ENCODE peak calls at places on chromosomes 16 and 17, in ten cellular contexts. Y is H54; T is nephron progenitor cell; Q is HL-60; Z is foreskin fibroblast; E is NB4; I is fibroblast of gingiva; G is stimulated activated CD8-positive, alpha-beta memory T cell treated with anti-CD3 and anti-CD28 coated beads, Interleukin-2, amount 100 ng/mL, for 48 hours; O is GM23248; M is NK-92 treated with Interleukin-12 subunit alpha and Interleukin-12 subunit beta, amount 100 ng/mL, for 24 hours. B is an unnamed sample.

GRCh38 chr17:78263063-78263735 is 31.8 kb downstream of the TMEM235 start:
- DNase-seq in Y (no peak), T (peak), Q (peak), Z (no peak), E (no peak), I (no peak), G (no peak), O (no peak), M (no peak), B (peak)

GRCh38 chr17:79915850-79916430 is 76.7 kb upstream of the CBX4 start:
- DNase-seq in Y (peak), T (no peak), Q (no peak), Z (peak), E (peak), I (no peak), G (no peak), O (peak), M (no peak), B (peak)

GRCh38 chr17:1776328-1776727 is 14.5 kb downstream of the SERPINF1 start:
- DNase-seq in Y (no peak), T (no peak), Q (no peak), Z (no peak), E (no peak), I (no peak), G (no peak), O (no peak), M (no peak), B (no peak)

GRCh38 chr16:27434141-27435051 is 32.4 kb downstream of the IL21R start:
- DNase-seq in Y (no peak), T (no peak), Q (no peak), Z (no peak), E (no peak), I (no peak), G (no peak), O (no peak), M (no peak), B (no peak)

GRCh38 chr16:1357906-1358566 is 6.3 kb downstream of the GNPTG start:
- DNase-seq in Y (no peak), T (no peak), Q (no peak), Z (peak), E (no peak), I (no peak), G (no peak), O (peak), M (no peak), B (no peak)

GRCh38 chr17:61065263-61065773 is 334.3 kb upstream of the TBX2 start:
- DNase-seq in Y (peak), T (no peak), Q (no peak), Z (peak), E (no peak), I (no peak), G (no peak), O (peak), M (no peak), B (no peak)

GRCh38 chr16:67833035-67833417 is 9.1 kb upstream of the THAP11 start:
- DNase-seq in Y (peak), T (no peak), Q (no peak), Z (peak), E (peak), I (peak), G (no peak), O (peak), M (no peak), B (no peak)

GRCh38 chr17:34408439-34408838 is 45.4 kb upstream of the CCL1 start:
- DNase-seq in Y (no peak), T (no peak), Q (no peak), Z (no peak), E (no peak), I (no peak), G (no peak), O (no peak), M (no peak), B (no peak)

GRCh38 chr16:78567713-78568112 is 468.3 kb downstream of the WWOX start:
- DNase-seq in Y (no peak), T (no peak), Q (no peak), Z (no peak), E (no peak), I (no peak), G (no peak), O (no peak), M (no peak), B (no peak)

GRCh38 chr16:13471036-13471435 is 448.9 kb upstream of the ERCC4 start:
- DNase-seq in Y (no peak), T (peak), Q (no peak), Z (peak), E (peak), I (no peak), G (no peak), O (no peak), M (no peak), B (no peak)

GRCh38 chr16:85959686-85960085 is 60.7 kb downstream of the IRF8 start:
- DNase-seq in Y (no peak), T (no peak), Q (no peak), Z (no peak), E (no peak), I (no peak), G (no peak), O (no peak), M (no peak), B (no peak)

GRCh38 chr16:68658258-68658973 is 13.3 kb downstream of the CDH3 start:
- DNase-seq in Y (peak), T (no peak), Q (no peak), Z (peak), E (no peak), I (peak), G (no peak), O (peak), M (no peak), B (no peak)

GRCh38 chr17:53724726-53725125 is 98.0 kb upstream of the KIF2B start:
- DNase-seq in Y (no peak), T (no peak), Q (no peak), Z (peak), E (no peak), I (peak), G (no peak), O (peak), M (no peak), B (no peak)

GRCh38 chr17:77435272-77436057 is 294.7 kb downstream of the SEC14L1 start:
- DNase-seq in Y (no peak), T (no peak), Q (no peak), Z (no peak), E (no peak), I (no peak), G (no peak), O (no peak), M (no peak), B (no peak)

GRCh38 chr17:77909236-77909635 is 49.3 kb upstream of the TNRC6C start:
- DNase-seq in Y (no peak), T (no peak), Q (no peak), Z (no peak), E (no peak), I (no peak), G (no peak), O (no peak), M (no peak), B (no peak)

GRCh38 chr17:8439681-8440080 is 4.0 kb downstream of the NDEL1 start:
- DNase-seq in Y (no peak), T (no peak), Q (no peak), Z (no peak), E (no peak), I (no peak), G (no peak), O (no peak), M (no peak), B (no peak)

GRCh38 chr17:83012161-83012800 is 67.1 kb upstream of the METRNL start:
- DNase-seq in Y (no peak), T (no peak), Q (no peak), Z (peak), E (no peak), I (peak), G (no peak), O (no peak), M (no peak), B (no peak)

GRCh38 chr17:63412234-63412633 is 33.9 kb downstream of the CYB561 start:
- DNase-seq in Y (no peak), T (no peak), Q (no peak), Z (no peak), E (no peak), I (no peak), G (no peak), O (no peak), M (no peak), B (no peak)

GRCh38 chr16:81238296-81239011 is at the start of gene BCO1:
- DNase-seq in Y (peak), T (no peak), Q (no peak), Z (peak), E (no peak), I (peak), G (no peak), O (peak), M (no peak), B (no peak)

GRCh38 chr16:63787014-63787413 is 1334.8 kb downstream of the CDH11 start:
- DNase-seq in Y (no peak), T (no peak), Q (no peak), Z (no peak), E (peak), I (no peak), G (no peak), O (no peak), M (no peak), B (no peak)

GRCh38 chr16:65658339-65659275 is 536.7 kb upstream of the CDH11 start:
- DNase-seq in Y (peak), T (no peak), Q (no peak), Z (peak), E (peak), I (peak), G (no peak), O (peak), M (no peak), B (no peak)

GRCh38 chr16:46714797-46715591 is 25.5 kb downstream of the ORC6 start:
- DNase-seq in Y (no peak), T (no peak), Q (no peak), Z (no peak), E (no peak), I (no peak), G (no peak), O (no peak), M (no peak), B (no peak)

GRCh38 chr16:80931985-80932720 is 74.5 kb downstream of the CMC2 start:
- DNase-seq in Y (peak), T (peak), Q (no peak), Z (peak), E (peak), I (peak), G (peak), O (peak), M (no peak), B (no peak)

GRCh38 chr16:57997528-57998265 is 2.8 kb downstream of the ZNF319 start:
- DNase-seq in Y (no peak), T (no peak), Q (no peak), Z (no peak), E (no peak), I (no peak), G (no peak), O (no peak), M (no peak), B (no peak)

GRCh38 chr17:44095647-44096496 is 25.3 kb downstream of the G6PC3 start:
- DNase-seq in Y (peak), T (peak), Q (peak), Z (peak), E (peak), I (peak), G (no peak), O (peak), M (no peak), B (peak)

GRCh38 chr16:72961115-72961832 is 86.7 kb downstream of the ZFHX3 start:
- DNase-seq in Y (no peak), T (no peak), Q (no peak), Z (peak), E (peak), I (no peak), G (no peak), O (peak), M (no peak), B (no peak)

GRCh38 chr17:64200080-64201042 is 62.7 kb downstream of the TEX2 start:
- DNase-seq in Y (no peak), T (no peak), Q (no peak), Z (peak), E (no peak), I (peak), G (no peak), O (peak), M (no peak), B (peak)

GRCh38 chr17:81648707-81649085 is 7.6 kb downstream of the PDE6G start:
- DNase-seq in Y (no peak), T (no peak), Q (no peak), Z (no peak), E (no peak), I (no peak), G (no peak), O (no peak), M (no peak), B (no peak)

GRCh38 chr16:11677451-11677951 is 9.2 kb downstream of the SNN start:
- DNase-seq in Y (no peak), T (no peak), Q (no peak), Z (peak), E (no peak), I (no peak), G (no peak), O (peak), M (no peak), B (no peak)

GRCh38 chr16:85187886-85188285 is 75.6 kb upstream of the CIBAR2 start:
- DNase-seq in Y (no peak), T (no peak), Q (no peak), Z (no peak), E (no peak), I (no peak), G (no peak), O (no peak), M (no peak), B (no peak)

GRCh38 chr16:1820096-1820972 is 6.3 kb downstream of the HAGH start:
- DNase-seq in Y (no peak), T (no peak), Q (no peak), Z (no peak), E (no peak), I (no peak), G (no peak), O (no peak), M (no peak), B (no peak)

GRCh38 chr17:81409190-81409935 is 14.1 kb downstream of the BAHCC1 start:
- DNase-seq in Y (no peak), T (no peak), Q (no peak), Z (no peak), E (no peak), I (no peak), G (no peak), O (no peak), M (no peak), B (no peak)

GRCh38 chr17:36731091-36731490 is 129.7 kb downstream of the MRM1 start:
- DNase-seq in Y (no peak), T (no peak), Q (no peak), Z (no peak), E (no peak), I (no peak), G (no peak), O (no peak), M (no peak), B (no peak)

GRCh38 chr17:17919169-17920107 is 52.8 kb downstream of the TOM1L2 start:
- DNase-seq in Y (peak), T (peak), Q (no peak), Z (peak), E (peak), I (peak), G (peak), O (peak), M (peak), B (no peak)

GRCh38 chr16:14028207-14028606 is 42.9 kb upstream of the MRTFB start:
- DNase-seq in Y (no peak), T (no peak), Q (no peak), Z (no peak), E (no peak), I (no peak), G (no peak), O (no peak), M (no peak), B (no peak)

GRCh38 chr16:1554826-1555445 is 21.5 kb downstream of the TMEM204 start:
- DNase-seq in Y (no peak), T (no peak), Q (no peak), Z (no peak), E (no peak), I (no peak), G (no peak), O (no peak), M (no peak), B (no peak)

B was measured in GF-D8.